ENCODE peak calls at places on chromosomes 11 and 22, in seven cellular contexts. F is cardiac fibroblast, Z is type B pancreatic cell, K is endothelial cell, N is fibroblast of villous mesenchyme, D is mucosa of descending colon, R is brain microvascular endothelial cell. P is an unnamed sample.

GRCh38 chr11:59551651-59552521 is 40.5 kb downstream of the OR4D9 start:
- DNase-seq in D (no peak), F (peak; percentile 95), R (peak; percentile 81), K (peak; percentile 39), N (peak; percentile 85), Z (no peak), P (no peak)

GRCh38 chr11:119341222-119342022 is 739 bp upstream of the C1QTNF5 start:
- DNase-seq in F (no peak), N (no peak), Z (no peak), D (no peak), K (no peak), R (no peak), P (no peak)

GRCh38 chr11:69962152-69962551 is 116.0 kb upstream of the ANO1 start:
- DNase-seq in R (peak; percentile 64), D (no peak), Z (no peak), F (peak; percentile 68), N (no peak), K (no peak), P (no peak)

GRCh38 chr11:95299078-95299611 is 68.1 kb upstream of the SESN3 start:
- DNase-seq in F (no peak), R (no peak), Z (no peak), N (peak; percentile 14), D (no peak), K (no peak), P (no peak)

GRCh38 chr11:17883946-17884345 is 128.9 kb downstream of the SERGEF start:
- DNase-seq in N (no peak), Z (no peak), F (no peak), D (no peak), K (no peak), R (no peak), P (no peak)

GRCh38 chr22:33779243-33779642 is 141.0 kb downstream of the LARGE1 start:
- DNase-seq in N (no peak), R (no peak), K (no peak), D (peak; percentile 12), Z (no peak), F (no peak), P (no peak)

GRCh38 chr11:62030071-62030684 is 62.7 kb upstream of the FTH1 start:
- DNase-seq in K (no peak), Z (no peak), N (no peak), D (no peak), F (no peak), R (no peak), P (no peak)

GRCh38 chr22:40477683-40478348 is 107.4 kb downstream of the SGSM3 start:
- DNase-seq in F (no peak), N (no peak), R (no peak), Z (no peak), K (no peak), D (no peak), P (no peak)

GRCh38 chr11:118193910-118194566 is 17.6 kb upstream of the SCN2B start:
- DNase-seq in R (no peak), K (no peak), D (no peak), Z (no peak), N (no peak), F (no peak), P (no peak)

GRCh38 chr11:110091995-110092576 is 1.1 kb upstream of the ZC3H12C start:
- DNase-seq in K (no peak), D (no peak), Z (no peak), N (no peak), R (no peak), F (no peak), P (no peak)

GRCh38 chr22:32323513-32324164 is 34.0 kb upstream of the RFPL3 start:
- DNase-seq in N (no peak), Z (peak; percentile 55), R (no peak), K (no peak), F (no peak), D (no peak), P (no peak)

GRCh38 chr11:77113382-77114088 is 10.9 kb downstream of the OMP start:
- DNase-seq in R (no peak), N (peak; percentile 33), D (peak; percentile 70), F (peak; percentile 46), Z (no peak), K (peak; percentile 51), P (no peak)

GRCh38 chr22:31800065-31800464 is 46.2 kb downstream of the DEPDC5 start:
- DNase-seq in D (no peak), R (no peak), K (no peak), N (peak; percentile 45), F (peak; percentile 84), Z (no peak), P (no peak)

GRCh38 chr11:57278721-57279095 is 41.7 kb upstream of the APLNR start:
- DNase-seq in N (no peak), D (no peak), Z (no peak), F (peak; percentile 16), K (no peak), R (no peak), P (no peak)

GRCh38 chr11:37712246-37712645 is 1114.2 kb upstream of the RAG2 start:
- DNase-seq in R (peak; percentile 10), Z (no peak), N (no peak), K (no peak), F (peak; percentile 28), D (no peak), P (no peak)

GRCh38 chr22:27512283-27512761 is 289.2 kb downstream of the MN1 start:
- DNase-seq in D (peak; percentile 60), R (peak; percentile 97), N (peak; percentile 90), F (peak; percentile 98), Z (no peak), K (no peak), P (no peak)

GRCh38 chr22:21693333-21693998 is 27.7 kb downstream of the PPIL2 start:
- DNase-seq in D (no peak), N (no peak), K (no peak), Z (no peak), R (no peak), F (no peak), P (no peak)

GRCh38 chr11:95414217-95414616 is 183.2 kb upstream of the SESN3 start:
- DNase-seq in D (no peak), K (no peak), F (no peak), N (no peak), Z (no peak), R (no peak), P (no peak)

GRCh38 chr11:94794287-94795168 is 26.4 kb downstream of the AMOTL1 start:
- DNase-seq in F (peak; percentile 99), D (no peak), K (no peak), N (peak; percentile 90), R (peak; percentile 99), Z (no peak), P (no peak)

GRCh38 chr22:46212195-46212594 is 37.9 kb downstream of the CDPF1 start:
- DNase-seq in R (no peak), N (no peak), F (no peak), D (no peak), K (no peak), Z (no peak), P (no peak)

GRCh38 chr11:58674609-58675008 is 52.1 kb downstream of the CNTF start:
- DNase-seq in Z (no peak), D (no peak), K (no peak), N (no peak), F (no peak), R (no peak), P (no peak)

GRCh38 chr11:104199041-104199440 is 35.1 kb upstream of the PDGFD start:
- DNase-seq in D (no peak), N (no peak), R (no peak), F (no peak), Z (no peak), K (no peak), P (no peak)

DNA sequence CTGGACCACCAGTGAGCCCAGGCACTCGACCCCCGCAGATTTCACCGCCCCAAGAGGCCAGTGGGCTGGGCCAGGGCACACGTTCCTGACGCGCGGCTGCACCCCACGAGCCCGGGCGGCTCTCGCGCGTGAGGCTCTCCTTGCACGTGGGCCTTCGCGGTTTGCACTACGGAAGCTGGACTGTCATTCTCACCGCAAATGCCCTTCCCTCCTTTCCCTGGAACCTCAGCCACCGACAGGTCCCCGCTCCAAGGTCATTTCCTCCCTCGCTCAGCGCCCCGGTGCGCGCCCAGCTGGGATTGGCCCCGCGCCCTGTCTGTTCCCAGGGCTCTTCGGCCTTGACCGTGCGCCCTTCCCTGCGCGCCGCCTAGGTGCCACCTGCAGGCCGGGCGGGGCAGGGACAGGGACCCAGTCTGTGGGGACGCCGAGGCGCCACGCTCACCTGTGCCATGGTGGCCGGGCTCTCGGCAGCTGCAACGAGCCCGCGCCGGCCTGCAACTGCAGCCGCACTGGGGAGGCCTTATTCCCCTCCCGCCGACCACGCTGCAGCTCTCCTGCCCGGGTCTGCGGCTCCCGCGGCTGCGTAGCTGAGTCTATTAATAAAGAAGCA is 2.1 kb upstream of the CPT1A start:
- DNase-seq in D (peak; percentile 93), R (no peak), Z (peak; percentile 81), F (peak; percentile 40), K (peak; percentile 18), N (peak; percentile 60), P (peak; percentile 70)
- TF ChIP-seq CTCF in D (peak; percentile 67), R (peak; percentile 39), Z (peak; percentile 60), F (no peak), K (peak; percentile 39), N (peak; percentile 59), P (peak; percentile 72)

GRCh38 chr22:23067691-23068090 is 2.6 kb upstream of the GNAZ start:
- DNase-seq in Z (no peak), N (peak; percentile 24), R (no peak), D (no peak), F (peak; percentile 12), K (peak; percentile 1), P (no peak)
- TF ChIP-seq CTCF in Z (no peak), N (no peak), R (no peak), D (no peak), F (no peak), K (no peak), P (no peak)

GRCh38 chr22:50473088-50473487 is 1.7 kb downstream of the SBF1 start:
- DNase-seq in D (peak; percentile 33), R (no peak), N (no peak), Z (no peak), F (no peak), K (no peak), P (no peak)
- TF ChIP-seq CTCF in D (no peak), R (peak; percentile 50), N (peak; percentile 28), Z (peak; percentile 30), F (peak; percentile 31), K (no peak), P (peak; percentile 28)

GRCh38 chr11:120797133-120797532 is 226.8 kb upstream of the TBCEL start:
- DNase-seq in Z (no peak), F (no peak), K (no peak), R (no peak), D (no peak), N (no peak), P (no peak)

GRCh38 chr11:120800206-120800605 is 223.7 kb upstream of the TBCEL start:
- DNase-seq in N (no peak), Z (no peak), D (no peak), F (no peak), K (no peak), R (no peak), P (no peak)

GRCh38 chr11:120801801-120802689 is 221.9 kb upstream of the TBCEL start:
- DNase-seq in D (peak; percentile 83), R (peak; percentile 48), F (peak; percentile 57), Z (no peak), N (peak; percentile 56), K (peak; percentile 76), P (peak; percentile 67)

GRCh38 chr11:120794748-120795147 is 229.2 kb upstream of the TBCEL start:
- DNase-seq in Z (no peak), R (no peak), N (no peak), K (no peak), D (no peak), F (no peak), P (no peak)

DNA sequence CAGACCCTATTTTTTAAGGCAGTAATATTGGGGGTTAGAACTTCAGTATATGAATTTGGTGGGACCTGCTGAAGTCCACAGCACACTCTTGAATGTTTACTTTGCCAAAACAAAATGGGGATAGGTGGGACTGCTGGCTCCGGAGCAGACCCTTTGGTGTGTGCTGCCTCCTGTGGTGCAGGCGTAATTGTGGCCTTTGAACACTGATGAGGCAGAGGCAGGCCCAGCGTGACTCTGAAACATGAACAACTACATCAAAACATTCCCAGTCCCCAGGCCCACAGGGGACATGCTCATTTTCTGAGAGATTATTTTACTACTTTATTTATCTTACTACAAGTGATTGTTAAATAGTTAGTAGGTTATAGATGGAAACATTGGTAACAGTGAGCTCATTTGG is 225.0 kb upstream of the TBCEL start:
- DNase-seq in K (no peak), N (no peak), R (no peak), D (no peak), Z (no peak), F (no peak), P (no peak)
- TF ChIP-seq CTCF in K (no peak), N (no peak), R (no peak), D (no peak), Z (no peak), F (no peak), P (no peak)

P was measured in progenitor cell of endocrine pancreas.